ENCODE peak calls at places on chromosomes 13 and 19, in nine cellular contexts. T is neural progenitor cell; D is tibial artery; Z is naive thymus-derived CD4-positive, alpha-beta T cell; N is CD8-positive, alpha-beta memory T cell; P is foreskin keratinocyte; Y is CD8-positive, alpha-beta T cell; R is GM23248; K is thoracic aorta. J is an unnamed sample.

GRCh38 chr13:43346427-43346826 is 323.0 kb downstream of the DNAJC15 start:
- DNase-seq in Z (no peak), D (no peak), T (no peak), Y (no peak), K (no peak), N (no peak), R (no peak), P (no peak), J (no peak)

GRCh38 chr13:23391752-23392151 is 41.8 kb downstream of the SACS start:
- DNase-seq in T (no peak), N (no peak), Z (no peak), Y (no peak), D (no peak), K (no peak), R (peak), P (no peak), J (no peak)

GRCh38 chr13:48235814-48236135 is 2.8 kb downstream of the ITM2B start:
- DNase-seq in T (no peak), Y (no peak), R (peak), P (no peak), N (no peak), K (no peak), D (no peak), Z (no peak), J (no peak)

GRCh38 chr13:78881054-78881453 is 222.1 kb upstream of the OBI1 start:
- DNase-seq in P (no peak), Y (no peak), Z (no peak), D (no peak), K (no peak), N (no peak), R (no peak), T (no peak), J (no peak)

GRCh38 chr19:6572217-6572616 is 18.7 kb downstream of the CD70 start:
- DNase-seq in R (no peak), P (no peak), T (no peak), N (no peak), D (peak), K (no peak), Y (no peak), Z (no peak), J (no peak)

GRCh38 chr13:45518525-45519235 is 53.9 kb downstream of the COG3 start:
- DNase-seq in R (peak), T (no peak), P (peak), K (no peak), Z (no peak), Y (no peak), N (no peak), D (no peak), J (peak)

GRCh38 chr19:2461751-2462634 is 5.2 kb upstream of the LMNB2 start:
- DNase-seq in P (no peak), Y (peak), D (peak), N (peak), Z (peak), K (no peak), T (peak), R (peak), J (no peak)

GRCh38 chr13:67390462-67391093 is 160.4 kb upstream of the PCDH9 start:
- DNase-seq in Z (no peak), N (no peak), D (no peak), R (no peak), T (no peak), P (no peak), Y (no peak), K (no peak), J (no peak)

GRCh38 chr13:98349731-98350305 is 172.7 kb upstream of the RNF113B start:
- DNase-seq in Z (no peak), T (peak), Y (no peak), N (no peak), K (no peak), D (no peak), R (no peak), P (no peak), J (no peak)

GRCh38 chr13:39012608-39013007 is 22.0 kb upstream of the STOML3 start:
- DNase-seq in K (no peak), T (peak), D (no peak), P (no peak), N (no peak), Z (no peak), Y (no peak), R (no peak), J (no peak)

GRCh38 chr13:97743946-97744345 is 209.5 kb upstream of the IPO5 start:
- DNase-seq in T (no peak), Z (no peak), D (no peak), P (no peak), R (peak), Y (no peak), N (no peak), K (no peak), J (no peak)

GRCh38 chr19:9289231-9289884 is 20.3 kb downstream of the ZNF699 start:
- DNase-seq in Y (no peak), R (no peak), K (no peak), P (no peak), D (no peak), T (no peak), N (no peak), Z (no peak), J (no peak)

GRCh38 chr19:7658219-7658686 is 10.6 kb upstream of the RETN start:
- DNase-seq in D (no peak), R (peak), Y (no peak), P (no peak), N (peak), Z (peak), K (no peak), T (peak), J (no peak)
- H3K27ac ChIP-seq in D (no peak), R (no peak), Y (no peak), P (no peak), N (no peak), Z (peak), K (no peak), T (no peak), J (no peak)

DNA sequence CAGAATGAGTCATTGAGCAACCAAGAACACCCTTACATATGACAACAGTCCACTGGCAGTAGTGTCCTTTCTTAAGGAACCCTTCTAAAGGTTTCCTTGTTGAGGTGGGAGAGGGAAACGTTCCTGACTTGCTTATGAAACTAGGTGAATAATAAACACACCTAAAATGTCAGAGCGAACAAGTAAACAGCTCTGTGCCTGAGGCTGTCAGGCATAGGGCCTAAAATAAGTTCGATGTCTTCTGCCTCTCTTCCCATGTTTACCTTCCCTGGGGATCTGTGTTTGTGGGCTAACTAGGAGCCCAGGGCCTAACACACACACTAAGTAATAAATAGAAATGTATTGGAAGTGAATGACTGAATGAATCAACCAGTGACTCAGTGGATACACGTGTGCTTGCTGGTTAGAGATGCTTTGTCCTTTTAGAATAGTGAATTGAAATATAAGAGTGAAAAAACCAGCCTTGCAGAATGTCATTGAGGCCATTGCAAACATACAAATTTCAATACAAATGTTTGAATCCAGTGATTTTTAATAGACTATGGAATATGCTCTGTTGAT is 102.7 kb downstream of the FRY start:
- DNase-seq in P (peak), N (no peak), D (no peak), Z (no peak), R (peak), Y (no peak), K (no peak), T (no peak), J (peak)
- H3K27ac ChIP-seq in P (no peak), N (no peak), D (peak), Z (no peak), R (no peak), Y (no peak), K (peak), T (no peak), J (peak)

GRCh38 chr13:69040898-69041297 is 1066.7 kb upstream of the ATXN8OS start:
- DNase-seq in P (no peak), D (no peak), Y (no peak), N (no peak), R (no peak), Z (no peak), K (no peak), T (no peak), J (no peak)

GRCh38 chr13:69035771-69036170 is 1071.9 kb upstream of the ATXN8OS start:
- DNase-seq in T (no peak), K (no peak), Z (no peak), N (no peak), D (no peak), R (no peak), Y (no peak), P (no peak), J (no peak)
- H3K27ac ChIP-seq in T (no peak), K (no peak), Z (no peak), N (no peak), D (no peak), R (no peak), Y (no peak), P (no peak), J (no peak)

GRCh38 chr19:34481861-34482379 is 362 bp downstream of the WTIP start:
- DNase-seq in Z (no peak), R (peak), K (no peak), T (no peak), D (no peak), Y (no peak), P (no peak), N (no peak), J (no peak)
- H3K27ac ChIP-seq in Z (no peak), R (peak), K (peak), T (no peak), D (peak), Y (no peak), P (no peak), N (no peak), J (peak)

DNA sequence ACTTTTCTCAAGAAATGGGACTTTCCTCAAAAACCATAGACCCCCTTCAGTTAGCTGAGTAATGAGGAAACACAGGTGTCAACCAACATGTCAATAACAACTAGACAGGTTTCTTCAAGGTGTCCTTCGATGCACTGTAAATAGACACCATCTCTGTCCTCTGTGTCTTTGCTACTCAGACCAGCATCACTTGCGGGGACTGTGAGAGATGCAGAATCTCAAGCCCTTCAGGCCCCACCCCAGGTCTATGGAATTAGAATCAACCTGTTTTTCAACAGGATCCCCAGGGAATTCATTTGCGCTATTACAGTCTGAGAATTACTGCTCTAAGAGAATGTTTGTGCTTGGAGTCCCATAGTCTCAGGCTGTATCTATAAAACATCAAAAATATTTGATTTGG is 469.9 kb downstream of the COG6 start:
- DNase-seq in N (no peak), Y (no peak), R (no peak), P (no peak), K (no peak), Z (no peak), T (no peak), D (no peak), J (no peak)
- H3K27ac ChIP-seq in N (no peak), Y (no peak), R (no peak), P (no peak), K (no peak), Z (no peak), T (no peak), D (no peak), J (no peak)

DNA sequence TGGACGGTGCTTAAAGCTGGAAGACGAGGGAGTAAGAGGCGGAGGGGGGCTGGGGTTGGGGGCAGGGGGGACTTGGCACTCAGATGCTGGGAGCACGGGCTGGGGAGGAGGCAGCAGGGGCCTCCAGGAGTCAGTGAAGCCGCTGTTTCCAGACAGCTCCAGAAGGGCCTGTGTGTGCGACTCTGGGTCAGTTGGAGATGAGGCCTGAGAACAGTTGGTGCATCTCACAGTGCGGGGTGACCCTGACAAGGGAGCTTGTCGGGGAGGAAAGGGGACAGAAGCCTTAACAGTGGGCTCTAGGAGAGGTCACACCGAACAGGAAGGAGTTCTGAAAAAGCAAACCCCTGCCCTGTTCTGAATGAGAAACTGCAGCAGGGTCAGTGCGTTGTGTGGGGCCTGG is 11.2 kb downstream of the NAXD start:
- DNase-seq in R (no peak), P (no peak), Y (no peak), Z (no peak), N (no peak), D (no peak), K (no peak), T (no peak), J (no peak)
- H3K27ac ChIP-seq in R (no peak), P (no peak), Y (no peak), Z (no peak), N (no peak), D (no peak), K (no peak), T (no peak), J (peak)

GRCh38 chr13:106514928-106515634 is 20.4 kb downstream of the EFNB2 start:
- DNase-seq in D (no peak), K (no peak), R (no peak), Y (no peak), N (no peak), Z (no peak), P (no peak), T (no peak), J (no peak)
- H3K27ac ChIP-seq in D (no peak), K (no peak), R (no peak), Y (no peak), N (no peak), Z (no peak), P (no peak), T (peak), J (peak)